ENCODE peak calls at places on chromosome 19, in six cellular contexts. One of them, this sample, is unnamed.
A peak's percentile ranks its signal among the peaks of the same experiment; 100 is the strongest.

GRCh38 chr19:48145596-48146254 is 24.4 kb downstream of the LIG1 start:
- DNase-seq in stomach: no peak
- DNase-seq in WTC11: no peak
- DNase-seq in fibroblast of lung: no peak
- DNase-seq in dorsolateral prefrontal cortex: no peak
- DNase-seq in GM06990: no peak
- DNase-seq in this sample: no peak

GRCh38 chr19:372306-372890 is 27.8 kb upstream of the MIER2 start:
- DNase-seq in WTC11: no peak
- DNase-seq in dorsolateral prefrontal cortex: peak; percentile 57
- DNase-seq in stomach: peak; percentile 31
- DNase-seq in GM06990: no peak
- DNase-seq in fibroblast of lung: peak; percentile 78
- DNase-seq in this sample: no peak

GRCh38 chr19:48629599-48630288 is 7.4 kb downstream of the DBP start:
- DNase-seq in WTC11: peak; percentile 97
- DNase-seq in GM06990: no peak
- DNase-seq in dorsolateral prefrontal cortex: no peak
- DNase-seq in fibroblast of lung: peak; percentile 73
- DNase-seq in stomach: peak; percentile 89
- DNase-seq in this sample: no peak

GRCh38 chr19:46911456-46911855 is 50.7 kb downstream of the ARHGAP35 start:
- DNase-seq in GM06990: no peak
- DNase-seq in WTC11: no peak
- DNase-seq in stomach: no peak
- DNase-seq in fibroblast of lung: no peak
- DNase-seq in dorsolateral prefrontal cortex: no peak
- DNase-seq in this sample: no peak

GRCh38 chr19:54560881-54561385 is 12.7 kb upstream of the LILRA2 start:
- DNase-seq in fibroblast of lung: no peak
- DNase-seq in GM06990: no peak
- DNase-seq in WTC11: no peak
- DNase-seq in stomach: no peak
- DNase-seq in dorsolateral prefrontal cortex: no peak
- DNase-seq in this sample: no peak

GRCh38 chr19:1064661-1065605 is 2.0 kb upstream of the ARHGAP45 start:
- DNase-seq in dorsolateral prefrontal cortex: no peak
- DNase-seq in GM06990: peak; percentile 86
- DNase-seq in stomach: peak; percentile 81
- DNase-seq in fibroblast of lung: peak; percentile 67
- DNase-seq in WTC11: peak; percentile 80
- DNase-seq in this sample: no peak

GRCh38 chr19:43532571-43532961 is 422 bp upstream of the ZNF575 start:
- DNase-seq in GM06990: no peak
- DNase-seq in dorsolateral prefrontal cortex: no peak
- DNase-seq in fibroblast of lung: no peak
- DNase-seq in stomach: peak; percentile 73
- DNase-seq in WTC11: peak; percentile 24
- DNase-seq in this sample: no peak

GRCh38 chr19:47113446-47114348 is at the start of gene ZC3H4:
- DNase-seq in dorsolateral prefrontal cortex: peak; percentile 88
- DNase-seq in stomach: peak; percentile 97
- DNase-seq in fibroblast of lung: peak; percentile 86
- DNase-seq in GM06990: peak; percentile 89
- DNase-seq in WTC11: peak; percentile 98
- DNase-seq in this sample: no peak

GRCh38 chr19:48354332-48354992 is 9.3 kb downstream of the TMEM143 start:
- DNase-seq in dorsolateral prefrontal cortex: no peak
- DNase-seq in fibroblast of lung: peak; percentile 59
- DNase-seq in GM06990: no peak
- DNase-seq in stomach: no peak
- DNase-seq in WTC11: no peak
- DNase-seq in this sample: no peak

GRCh38 chr19:48962029-48962848 is 2.9 kb upstream of the FTL start:
- DNase-seq in WTC11: no peak
- DNase-seq in stomach: peak; percentile 79
- DNase-seq in GM06990: peak; percentile 80
- DNase-seq in fibroblast of lung: no peak
- DNase-seq in dorsolateral prefrontal cortex: no peak
- DNase-seq in this sample: no peak

GRCh38 chr19:18487576-18488402 is 34.1 kb downstream of the ELL start:
- DNase-seq in stomach: no peak
- DNase-seq in dorsolateral prefrontal cortex: no peak
- DNase-seq in fibroblast of lung: no peak
- DNase-seq in WTC11: no peak
- DNase-seq in GM06990: no peak
- DNase-seq in this sample: no peak

GRCh38 chr19:485583-486236 is 10.6 kb upstream of the MADCAM1 start:
- DNase-seq in dorsolateral prefrontal cortex: peak; percentile 98
- DNase-seq in GM06990: no peak
- DNase-seq in stomach: no peak
- DNase-seq in fibroblast of lung: peak; percentile 36
- DNase-seq in WTC11: no peak
- DNase-seq in this sample: peak; percentile 30

DNA sequence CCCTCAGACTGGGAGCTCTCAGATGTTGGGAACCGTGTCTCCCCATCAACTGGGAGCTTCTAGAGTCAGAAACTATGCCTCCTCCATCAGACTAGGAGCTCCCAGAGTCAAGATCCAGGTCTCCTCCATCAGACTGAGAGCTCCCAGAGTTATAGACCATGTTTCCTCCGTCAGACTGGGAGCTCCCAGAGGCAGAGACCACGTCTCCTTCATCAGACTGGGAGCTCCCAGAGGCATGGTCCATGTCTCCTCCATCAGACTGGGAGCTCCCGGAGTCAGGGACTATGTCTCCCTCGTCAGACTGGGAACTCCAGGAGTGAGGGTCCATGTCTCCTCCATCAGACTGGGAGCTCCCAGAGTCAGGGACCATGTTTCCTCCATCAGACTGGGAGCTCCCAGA is 10.0 kb downstream of the CEACAM16 start:
- DNase-seq in dorsolateral prefrontal cortex: no peak
- DNase-seq in WTC11: no peak
- DNase-seq in fibroblast of lung: no peak
- DNase-seq in GM06990: no peak
- DNase-seq in stomach: no peak
- DNase-seq in this sample: no peak
- TF ChIP-seq CTCF in dorsolateral prefrontal cortex: no peak
- TF ChIP-seq CTCF in WTC11: no peak
- TF ChIP-seq CTCF in fibroblast of lung: no peak
- TF ChIP-seq CTCF in GM06990: no peak
- TF ChIP-seq CTCF in stomach: no peak
- TF ChIP-seq CTCF in this sample: no peak

GRCh38 chr19:17348700-17349099 is 11.3 kb downstream of the GTPBP3 start:
- DNase-seq in GM06990: no peak
- DNase-seq in dorsolateral prefrontal cortex: no peak
- DNase-seq in WTC11: peak; percentile 54
- DNase-seq in fibroblast of lung: peak; percentile 67
- DNase-seq in stomach: no peak
- DNase-seq in this sample: no peak
- TF ChIP-seq CTCF in GM06990: no peak
- TF ChIP-seq CTCF in dorsolateral prefrontal cortex: no peak
- TF ChIP-seq CTCF in WTC11: no peak
- TF ChIP-seq CTCF in fibroblast of lung: no peak
- TF ChIP-seq CTCF in stomach: no peak
- TF ChIP-seq CTCF in this sample: no peak

GRCh38 chr19:3369337-3370213 is 3.2 kb downstream of the NFIC start:
- DNase-seq in GM06990: peak; percentile 54
- DNase-seq in fibroblast of lung: peak; percentile 60
- DNase-seq in stomach: peak; percentile 72
- DNase-seq in dorsolateral prefrontal cortex: no peak
- DNase-seq in WTC11: no peak
- DNase-seq in this sample: no peak
- TF ChIP-seq CTCF in GM06990: no peak
- TF ChIP-seq CTCF in fibroblast of lung: no peak
- TF ChIP-seq CTCF in stomach: peak; percentile 17
- TF ChIP-seq CTCF in dorsolateral prefrontal cortex: no peak
- TF ChIP-seq CTCF in WTC11: no peak
- TF ChIP-seq CTCF in this sample: no peak

DNA sequence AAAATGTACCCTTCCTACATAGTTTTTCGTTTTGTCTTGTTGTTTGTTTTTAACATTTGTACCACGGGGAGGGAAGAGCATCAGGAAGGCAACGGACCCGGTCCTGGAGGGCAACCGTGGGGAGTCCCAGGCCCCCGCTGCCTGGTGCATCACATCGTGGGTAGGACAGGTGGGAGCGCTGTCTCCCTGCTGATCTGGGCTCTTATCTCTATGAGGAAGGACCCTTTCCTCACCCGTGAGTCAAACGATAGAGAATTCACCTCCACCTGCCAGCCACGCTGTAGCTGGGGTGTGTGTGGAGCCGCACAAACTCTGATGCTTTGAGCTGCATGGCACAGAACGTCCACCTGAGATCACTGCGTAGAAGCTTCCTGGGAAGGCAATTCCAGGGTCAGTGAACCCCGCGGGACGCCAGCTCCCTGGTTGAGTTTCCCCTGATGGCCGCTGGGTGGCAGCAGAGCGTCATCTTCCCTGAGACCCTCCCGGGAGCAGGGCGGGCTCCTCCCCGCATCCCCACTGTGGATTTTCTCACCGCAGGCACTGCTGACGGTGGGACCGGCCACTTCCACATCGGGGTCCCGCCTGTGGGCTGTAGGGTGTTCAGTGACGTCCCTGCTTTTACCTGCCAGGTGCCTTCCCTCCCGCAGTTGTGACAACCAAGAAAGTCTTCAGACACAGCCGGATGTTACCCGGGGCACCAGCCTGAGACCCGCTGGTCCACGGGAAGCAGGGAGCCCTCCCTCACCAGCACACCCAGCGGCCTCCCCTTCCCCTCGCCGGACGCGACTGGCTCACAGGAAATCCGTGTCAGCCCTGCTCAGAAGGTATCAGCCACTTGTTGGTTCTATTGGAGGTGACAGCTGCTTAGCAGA is 54.7 kb downstream of the ZNF787 start:
- DNase-seq in fibroblast of lung: peak; percentile 16
- DNase-seq in dorsolateral prefrontal cortex: no peak
- DNase-seq in GM06990: peak; percentile 57
- DNase-seq in WTC11: peak; percentile 86
- DNase-seq in stomach: peak; percentile 74
- DNase-seq in this sample: peak; percentile 70
- TF ChIP-seq CTCF in fibroblast of lung: peak; percentile 81
- TF ChIP-seq CTCF in dorsolateral prefrontal cortex: peak; percentile 95
- TF ChIP-seq CTCF in GM06990: peak; percentile 91
- TF ChIP-seq CTCF in WTC11: peak; percentile 90
- TF ChIP-seq CTCF in stomach: peak; percentile 65
- TF ChIP-seq CTCF in this sample: peak; percentile 72

GRCh38 chr19:52959613-52960295 is 2.9 kb downstream of the ZNF816 start:
- DNase-seq in GM06990: no peak
- DNase-seq in dorsolateral prefrontal cortex: no peak
- DNase-seq in WTC11: no peak
- DNase-seq in stomach: no peak
- DNase-seq in fibroblast of lung: no peak
- DNase-seq in this sample: no peak
- TF ChIP-seq CTCF in GM06990: no peak
- TF ChIP-seq CTCF in dorsolateral prefrontal cortex: no peak
- TF ChIP-seq CTCF in WTC11: no peak
- TF ChIP-seq CTCF in stomach: no peak
- TF ChIP-seq CTCF in fibroblast of lung: no peak
- TF ChIP-seq CTCF in this sample: no peak

GRCh38 chr19:4580021-4580901 is 20.8 kb upstream of the SEMA6B start:
- DNase-seq in WTC11: peak; percentile 77
- DNase-seq in GM06990: no peak
- DNase-seq in fibroblast of lung: no peak
- DNase-seq in stomach: no peak
- DNase-seq in dorsolateral prefrontal cortex: no peak
- DNase-seq in this sample: no peak
- TF ChIP-seq CTCF in WTC11: peak; percentile 26
- TF ChIP-seq CTCF in GM06990: no peak
- TF ChIP-seq CTCF in fibroblast of lung: no peak
- TF ChIP-seq CTCF in stomach: no peak
- TF ChIP-seq CTCF in dorsolateral prefrontal cortex: peak; percentile 18
- TF ChIP-seq CTCF in this sample: peak; percentile 26

GRCh38 chr19:21709464-21709863 is 57.9 kb downstream of the ZNF100 start:
- DNase-seq in WTC11: no peak
- DNase-seq in stomach: no peak
- DNase-seq in GM06990: no peak
- DNase-seq in dorsolateral prefrontal cortex: no peak
- DNase-seq in fibroblast of lung: no peak
- DNase-seq in this sample: no peak
- TF ChIP-seq CTCF in WTC11: no peak
- TF ChIP-seq CTCF in stomach: no peak
- TF ChIP-seq CTCF in GM06990: no peak
- TF ChIP-seq CTCF in dorsolateral prefrontal cortex: no peak
- TF ChIP-seq CTCF in fibroblast of lung: no peak
- TF ChIP-seq CTCF in this sample: no peak

GRCh38 chr19:32471095-32471494 is 65.5 kb downstream of the DPY19L3 start:
- DNase-seq in fibroblast of lung: peak; percentile 8
- DNase-seq in GM06990: no peak
- DNase-seq in stomach: no peak
- DNase-seq in dorsolateral prefrontal cortex: no peak
- DNase-seq in WTC11: no peak
- DNase-seq in this sample: no peak
- TF ChIP-seq CTCF in fibroblast of lung: no peak
- TF ChIP-seq CTCF in GM06990: no peak
- TF ChIP-seq CTCF in stomach: no peak
- TF ChIP-seq CTCF in dorsolateral prefrontal cortex: no peak
- TF ChIP-seq CTCF in WTC11: no peak
- TF ChIP-seq CTCF in this sample: no peak

GRCh38 chr19:51256053-51256682 is 5.3 kb downstream of the SIGLECL1 start:
- DNase-seq in WTC11: no peak
- DNase-seq in fibroblast of lung: no peak
- DNase-seq in stomach: no peak
- DNase-seq in GM06990: no peak
- DNase-seq in dorsolateral prefrontal cortex: no peak
- DNase-seq in this sample: no peak

GRCh38 chr19:51258761-51259160 is 7.9 kb downstream of the SIGLECL1 start:
- DNase-seq in WTC11: no peak
- DNase-seq in dorsolateral prefrontal cortex: no peak
- DNase-seq in GM06990: no peak
- DNase-seq in fibroblast of lung: no peak
- DNase-seq in stomach: no peak
- DNase-seq in this sample: no peak

GRCh38 chr19:51258165-51258564 is 7.3 kb downstream of the SIGLECL1 start:
- DNase-seq in stomach: no peak
- DNase-seq in dorsolateral prefrontal cortex: no peak
- DNase-seq in WTC11: no peak
- DNase-seq in GM06990: no peak
- DNase-seq in fibroblast of lung: no peak
- DNase-seq in this sample: no peak

GRCh38 chr19:51257471-51257870 is 6.6 kb downstream of the SIGLECL1 start:
- DNase-seq in stomach: no peak
- DNase-seq in fibroblast of lung: no peak
- DNase-seq in GM06990: no peak
- DNase-seq in dorsolateral prefrontal cortex: no peak
- DNase-seq in WTC11: no peak
- DNase-seq in this sample: no peak

GRCh38 chr19:51259348-51260245 is 8.7 kb downstream of the SIGLECL1 start:
- DNase-seq in stomach: no peak
- DNase-seq in GM06990: no peak
- DNase-seq in fibroblast of lung: no peak
- DNase-seq in dorsolateral prefrontal cortex: no peak
- DNase-seq in WTC11: peak; percentile 66
- DNase-seq in this sample: no peak
- TF ChIP-seq CTCF in stomach: no peak
- TF ChIP-seq CTCF in GM06990: peak; percentile 86
- TF ChIP-seq CTCF in fibroblast of lung: peak; percentile 30
- TF ChIP-seq CTCF in dorsolateral prefrontal cortex: peak; percentile 53
- TF ChIP-seq CTCF in WTC11: peak; percentile 52
- TF ChIP-seq CTCF in this sample: peak; percentile 71

GRCh38 chr19:35977446-35978222 is 17.4 kb upstream of the SDHAF1 start:
- DNase-seq in dorsolateral prefrontal cortex: no peak
- DNase-seq in GM06990: peak; percentile 57
- DNase-seq in stomach: no peak
- DNase-seq in fibroblast of lung: no peak
- DNase-seq in WTC11: peak; percentile 86
- DNase-seq in this sample: peak; percentile 46
- TF ChIP-seq CTCF in dorsolateral prefrontal cortex: no peak
- TF ChIP-seq CTCF in GM06990: peak; percentile 52
- TF ChIP-seq CTCF in stomach: no peak
- TF ChIP-seq CTCF in fibroblast of lung: no peak
- TF ChIP-seq CTCF in WTC11: peak; percentile 35
- TF ChIP-seq CTCF in this sample: peak; percentile 83

This sample was measured in D721Med.